ENCODE peak calls at places on chromosome 19, in ten cellular contexts. R is omental fat pad, C is thoracic aorta, S is B cell, G is HFF-Myc, K is osteocyte, Z is lung, T is choroid plexus epithelial cell, Q is tibial nerve, I is tibial artery. M is an unnamed sample.
A peak's percentile ranks its signal among the peaks of the same experiment; 100 is the strongest.

GRCh38 chr19:32287086-32287485 is 58.3 kb upstream of the ZNF507 start:
- DNase-seq in R (no peak), C (no peak), S (no peak), G (no peak), K (no peak), Z (no peak), T (no peak), Q (no peak), I (no peak), M (no peak)

GRCh38 chr19:57068921-57069697 is 50.7 kb upstream of the USP29 start:
- DNase-seq in R (peak; percentile 36), C (no peak), S (no peak), G (no peak), K (no peak), Z (no peak), T (no peak), Q (no peak), I (no peak), M (no peak)

GRCh38 chr19:58399903-58400637 is 4.6 kb downstream of the RNF225 start:
- DNase-seq in R (no peak), C (no peak), S (no peak), G (no peak), K (no peak), Z (no peak), T (no peak), Q (no peak), I (peak; percentile 51), M (no peak)

GRCh38 chr19:13079542-13079986 is 23.1 kb downstream of the LYL1 start:
- DNase-seq in R (no peak), C (no peak), S (no peak), G (peak; percentile 83), K (no peak), Z (no peak), T (peak; percentile 53), Q (no peak), I (no peak), M (peak; percentile 59)

GRCh38 chr19:12484011-12484370 is 625 bp downstream of the ZNF709 start:
- DNase-seq in R (no peak), C (no peak), S (no peak), G (no peak), K (no peak), Z (no peak), T (peak; percentile 7), Q (no peak), I (no peak), M (no peak)

GRCh38 chr19:32404939-32405430 is 585 bp upstream of the DPY19L3 start:
- DNase-seq in R (no peak), C (no peak), S (no peak), G (no peak), K (peak; percentile 90), Z (peak; percentile 72), T (peak; percentile 33), Q (peak; percentile 35), I (peak; percentile 84), M (peak; percentile 59)

GRCh38 chr19:49872245-49873148 is 4.7 kb downstream of the AKT1S1 start:
- DNase-seq in R (no peak), C (no peak), S (no peak), G (no peak), K (no peak), Z (no peak), T (no peak), Q (no peak), I (no peak), M (no peak)

GRCh38 chr19:42176649-42176989 is 40.9 kb downstream of the DEDD2 start:
- DNase-seq in R (no peak), C (no peak), S (no peak), G (no peak), K (no peak), Z (no peak), T (no peak), Q (no peak), I (no peak), M (no peak)

GRCh38 chr19:45455707-45456499 is 11.9 kb upstream of the FOSB start:
- DNase-seq in R (peak; percentile 72), C (peak; percentile 92), S (peak; percentile 83), G (no peak), K (peak; percentile 99), Z (peak; percentile 93), T (peak; percentile 99), Q (peak; percentile 67), I (peak; percentile 98), M (peak; percentile 99)

GRCh38 chr19:7507884-7508283 is 8.0 kb upstream of the ZNF358 start:
- DNase-seq in R (peak; percentile 72), C (peak; percentile 69), S (no peak), G (no peak), K (peak; percentile 89), Z (peak; percentile 87), T (peak; percentile 89), Q (peak; percentile 26), I (peak; percentile 87), M (peak; percentile 90)

GRCh38 chr19:51342631-51343569 is 961 bp upstream of the VSIG10L start:
- DNase-seq in R (no peak), C (no peak), S (no peak), G (no peak), K (no peak), Z (no peak), T (no peak), Q (no peak), I (no peak), M (no peak)

DNA sequence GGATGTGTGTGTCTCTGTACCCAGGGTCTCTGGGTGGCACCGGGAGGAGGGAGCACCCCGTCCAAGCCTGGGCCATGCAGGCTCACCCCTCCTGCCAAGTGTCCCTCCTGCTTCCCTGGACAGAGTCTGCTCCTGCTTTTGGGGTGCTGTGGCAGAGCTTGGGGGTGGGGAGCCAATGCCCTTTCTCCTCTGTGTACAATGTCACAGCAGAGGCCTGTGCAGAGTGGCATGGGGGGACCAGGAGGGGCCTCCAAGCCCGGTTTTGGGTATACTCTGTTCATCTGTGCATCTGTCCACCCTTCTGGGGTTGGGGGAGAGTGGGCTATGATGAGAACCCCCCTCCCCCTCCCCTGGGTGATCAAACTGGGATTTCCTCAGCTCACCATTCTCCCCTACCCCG is 33.5 kb downstream of the PDE4A start:
- DNase-seq in R (no peak), C (no peak), S (no peak), G (no peak), K (no peak), Z (no peak), T (no peak), Q (no peak), I (no peak), M (no peak)
- TF ChIP-seq CTCF in R (no peak), C (no peak), S (no peak), G (no peak), K (no peak), Z (no peak), T (no peak), Q (no peak), I (no peak), M (no peak)

GRCh38 chr19:28644261-28644660 is 568.7 kb downstream of the UQCRFS1 start:
- DNase-seq in R (no peak), C (no peak), S (no peak), G (no peak), K (no peak), Z (no peak), T (no peak), Q (no peak), I (no peak), M (no peak)
- TF ChIP-seq CTCF in R (no peak), C (no peak), S (no peak), G (no peak), K (no peak), Z (no peak), T (no peak), Q (no peak), I (no peak), M (no peak)

DNA sequence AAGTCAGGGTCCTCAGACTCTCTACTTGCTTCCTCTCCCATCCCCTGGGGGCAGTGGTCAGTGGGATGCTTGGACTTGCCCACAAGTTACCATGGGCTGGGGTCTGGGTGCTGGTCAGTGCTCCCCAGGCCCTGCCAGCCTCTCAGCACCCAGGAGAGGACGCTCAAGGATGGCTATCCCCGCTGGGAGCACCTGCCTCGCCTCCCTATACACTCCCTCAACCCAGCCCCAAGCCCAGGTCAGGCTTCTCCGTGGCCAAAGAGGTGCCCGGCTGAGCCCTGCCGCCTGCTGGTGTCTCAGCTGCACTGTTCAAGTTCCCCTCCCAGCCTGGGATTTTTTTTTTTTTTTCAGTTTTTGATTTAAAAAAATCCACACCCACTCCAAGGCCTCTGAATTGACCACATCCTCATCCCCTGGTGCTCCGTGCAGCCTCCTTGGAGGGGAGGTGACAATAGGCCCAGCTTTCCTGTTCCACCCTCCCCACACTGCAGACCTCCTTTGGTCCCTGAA is 10.8 kb downstream of the F2RL3 start:
- DNase-seq in R (no peak), C (no peak), S (peak; percentile 55), G (no peak), K (no peak), Z (no peak), T (peak; percentile 46), Q (no peak), I (no peak), M (peak; percentile 44)
- TF ChIP-seq CTCF in R (no peak), C (no peak), S (peak; percentile 53), G (peak; percentile 51), K (peak; percentile 62), Z (peak; percentile 28), T (peak; percentile 75), Q (peak; percentile 53), I (peak; percentile 32), M (peak; percentile 40)

DNA sequence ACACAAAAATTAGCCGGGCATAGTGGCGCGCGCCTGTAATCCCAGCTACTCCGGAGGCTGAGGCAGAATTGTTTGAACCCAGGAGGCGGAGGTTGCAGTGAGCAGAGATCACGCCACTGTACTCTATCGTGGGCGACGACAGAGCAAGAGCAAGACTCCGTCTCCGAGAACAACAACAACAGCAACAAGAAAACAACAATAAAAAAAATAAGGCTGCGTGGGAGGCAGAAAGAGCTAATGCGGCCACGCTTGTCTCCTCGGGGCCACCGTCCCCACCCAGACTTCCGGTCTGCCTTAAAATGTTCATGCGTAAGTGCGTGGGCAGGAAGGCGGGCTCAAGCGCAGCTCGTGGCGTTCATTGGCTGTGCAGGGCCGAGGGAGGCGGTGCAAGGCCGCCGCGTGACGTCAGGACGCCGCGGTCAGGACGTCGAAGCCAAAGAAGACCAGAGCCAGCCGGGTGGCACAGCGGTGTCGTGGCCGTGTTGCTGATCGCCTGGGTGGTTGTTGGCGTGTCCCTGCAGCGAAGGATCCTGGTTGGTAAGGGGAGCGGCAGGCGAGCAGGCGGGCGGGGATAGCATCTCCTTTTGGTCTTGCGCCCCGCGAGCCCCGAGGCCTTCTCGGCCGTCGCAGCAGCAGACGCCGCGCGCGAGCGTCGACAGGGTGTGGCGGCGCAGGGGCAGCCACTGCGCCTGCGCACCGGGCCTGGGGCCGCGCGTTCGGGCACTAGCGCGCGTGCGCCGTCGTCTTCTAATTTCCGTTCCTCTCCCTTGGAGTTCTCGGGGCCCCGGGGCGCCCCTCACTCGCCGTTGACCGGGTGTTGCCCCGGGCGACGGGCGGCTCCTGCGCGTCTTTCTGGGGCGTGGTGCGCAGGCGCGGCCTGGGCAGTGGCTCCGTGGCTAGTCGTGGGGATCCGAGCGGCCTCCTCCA is at the start of gene LENG8:
- DNase-seq in R (peak; percentile 90), C (peak; percentile 91), S (peak; percentile 100), G (peak; percentile 94), K (peak; percentile 99), Z (peak; percentile 97), T (peak; percentile 99), Q (peak; percentile 95), I (peak; percentile 99), M (peak; percentile 98)
- TF ChIP-seq CTCF in R (no peak), C (no peak), S (no peak), G (no peak), K (no peak), Z (no peak), T (no peak), Q (peak; percentile 48), I (no peak), M (no peak)

DNA sequence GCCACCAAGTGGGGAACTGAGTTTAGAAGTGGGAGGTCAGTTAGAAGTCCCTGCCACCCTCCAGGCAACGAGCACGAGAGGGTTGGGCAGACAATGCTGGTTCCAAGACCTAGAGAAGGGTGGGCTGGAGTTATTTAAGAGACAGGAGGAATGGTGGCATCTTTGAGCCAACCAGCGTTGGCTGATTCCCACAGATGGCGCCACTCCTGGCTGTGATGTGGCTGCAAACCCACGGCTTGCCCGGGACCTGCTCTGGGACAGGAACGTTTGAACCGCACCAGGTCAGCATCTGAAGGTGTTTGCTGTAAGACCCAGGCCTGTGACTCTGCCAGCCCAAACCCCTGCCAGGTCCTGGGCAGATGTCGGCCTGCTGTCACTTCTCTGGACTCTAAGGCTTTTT is 42.8 kb downstream of the BICRA start:
- DNase-seq in R (no peak), C (no peak), S (no peak), G (no peak), K (no peak), Z (no peak), T (no peak), Q (no peak), I (no peak), M (no peak)
- TF ChIP-seq CTCF in R (no peak), C (no peak), S (no peak), G (no peak), K (no peak), Z (no peak), T (no peak), Q (no peak), I (no peak), M (no peak)